ENCODE peak calls at places on chromosome 18, in seven cellular contexts. Z is neural progenitor cell, T is right lobe of liver, K is ovary, O is lower lobe of right lung, S is H9, Y is right cardiac atrium. D is an unnamed sample.

GRCh38 chr18:58310517-58310916 is 266.5 kb downstream of the NEDD4L start:
- DNase-seq in Z (no peak), T (no peak), K (no peak), O (peak; percentile 89), S (no peak), Y (peak; percentile 48), D (no peak)

GRCh38 chr18:46333371-46334199 is 229.4 kb downstream of the HAUS1 start:
- DNase-seq in Z (peak; percentile 86), T (peak; percentile 88), K (no peak), O (no peak), S (no peak), Y (peak; percentile 31), D (peak; percentile 79)

GRCh38 chr18:8260319-8260718 is 348.9 kb upstream of the RAB12 start:
- DNase-seq in Z (no peak), T (no peak), K (no peak), O (no peak), S (peak; percentile 48), Y (no peak), D (no peak)

GRCh38 chr18:51194604-51195003 is 2.9 kb downstream of the MEX3C start:
- DNase-seq in Z (peak; percentile 8), T (no peak), K (no peak), O (no peak), S (no peak), Y (no peak), D (no peak)

GRCh38 chr18:33802955-33803354 is 224.9 kb downstream of the ASXL3 start:
- DNase-seq in Z (no peak), T (peak; percentile 75), K (no peak), O (no peak), S (no peak), Y (no peak), D (no peak)

GRCh38 chr18:49473721-49474120 is 13.3 kb upstream of the DYM start:
- DNase-seq in Z (no peak), T (no peak), K (no peak), O (no peak), S (no peak), Y (no peak), D (no peak)

GRCh38 chr18:36757081-36757480 is 71.7 kb downstream of the TPGS2 start:
- DNase-seq in Z (peak; percentile 71), T (no peak), K (no peak), O (no peak), S (no peak), Y (no peak), D (no peak)

GRCh38 chr18:61822879-61823278 is 69.9 kb downstream of the RNF152 start:
- DNase-seq in Z (no peak), T (no peak), K (no peak), O (no peak), S (no peak), Y (no peak), D (no peak)

GRCh38 chr18:26520974-26521373 is 27.4 kb downstream of the KCTD1 start:
- DNase-seq in Z (no peak), T (no peak), K (no peak), O (no peak), S (no peak), Y (no peak), D (no peak)

GRCh38 chr18:10169064-10169562 is 255.3 kb downstream of the VAPA start:
- DNase-seq in Z (no peak), T (no peak), K (no peak), O (no peak), S (no peak), Y (no peak), D (no peak)

GRCh38 chr18:41752826-41753225 is 202.2 kb upstream of the PIK3C3 start:
- DNase-seq in Z (no peak), T (no peak), K (no peak), O (no peak), S (no peak), Y (no peak), D (no peak)

GRCh38 chr18:50644807-50645206 is 84.9 kb downstream of the MAPK4 start:
- DNase-seq in Z (peak; percentile 54), T (no peak), K (no peak), O (no peak), S (peak; percentile 85), Y (no peak), D (no peak)

GRCh38 chr18:48928787-48929186 is 22.0 kb downstream of the SMAD7 start:
- DNase-seq in Z (peak; percentile 35), T (peak; percentile 66), K (no peak), O (peak; percentile 88), S (no peak), Y (peak; percentile 77), D (peak; percentile 87)

GRCh38 chr18:22221350-22221749 is 52.0 kb downstream of the GATA6 start:
- DNase-seq in Z (no peak), T (no peak), K (no peak), O (no peak), S (no peak), Y (no peak), D (no peak)

GRCh38 chr18:48634491-48634890 is 95.7 kb downstream of the CTIF start:
- DNase-seq in Z (no peak), T (no peak), K (no peak), O (no peak), S (no peak), Y (no peak), D (no peak)

GRCh38 chr18:25686960-25687520 is 335.1 kb upstream of the ZNF521 start:
- DNase-seq in Z (no peak), T (no peak), K (no peak), O (no peak), S (no peak), Y (no peak), D (no peak)

GRCh38 chr18:24023185-24023814 is 8.7 kb downstream of the TTC39C start:
- DNase-seq in Z (peak; percentile 53), T (no peak), K (no peak), O (no peak), S (peak; percentile 76), Y (no peak), D (no peak)

GRCh38 chr18:12315911-12316310 is 7.9 kb downstream of the TUBB6 start:
- DNase-seq in Z (no peak), T (no peak), K (no peak), O (no peak), S (no peak), Y (peak; percentile 83), D (no peak)

GRCh38 chr18:12318857-12319256 is 10.8 kb downstream of the TUBB6 start:
- DNase-seq in Z (no peak), T (no peak), K (no peak), O (no peak), S (no peak), Y (no peak), D (no peak)

GRCh38 chr18:12317664-12318333 is 9.8 kb downstream of the TUBB6 start:
- DNase-seq in Z (no peak), T (no peak), K (no peak), O (no peak), S (no peak), Y (no peak), D (no peak)

GRCh38 chr18:12315481-12315880 is 7.4 kb downstream of the TUBB6 start:
- DNase-seq in Z (no peak), T (no peak), K (no peak), O (no peak), S (no peak), Y (peak; percentile 68), D (no peak)

DNA sequence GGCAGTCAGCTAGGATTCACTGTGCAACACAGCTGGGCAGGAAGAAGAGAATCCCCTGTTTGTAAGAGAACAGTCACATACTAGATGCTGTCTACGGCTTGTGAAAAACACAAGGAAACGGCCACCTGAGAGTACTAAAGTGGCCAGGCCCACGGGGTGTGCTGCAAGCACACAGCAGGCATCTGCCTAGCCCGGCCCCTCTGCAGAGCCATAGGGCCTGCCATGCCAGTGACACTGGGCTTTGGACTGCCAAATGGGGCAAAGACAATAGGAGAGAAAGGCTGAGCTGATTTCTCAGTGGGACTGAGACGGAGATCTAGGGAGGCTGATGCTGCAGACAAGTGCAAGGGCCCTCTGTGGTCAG is 10.3 kb downstream of the TUBB6 start:
- DNase-seq in Z (no peak), T (no peak), K (no peak), O (no peak), S (no peak), Y (no peak), D (no peak)
- H3K27ac ChIP-seq in Z (no peak overlapping the region), T (no peak overlapping the region), K (no peak overlapping the region), O (peak overlapping the region; percentile 66), S (no peak overlapping the region), Y (peak overlapping the region; percentile 84), D (no peak overlapping the region)

GRCh38 chr18:63232826-63233225 is 86.7 kb downstream of the BCL2 start:
- DNase-seq in Z (no peak), T (no peak), K (no peak), O (no peak), S (no peak), Y (no peak), D (no peak)
- H3K4me1 ChIP-seq in Z (peaks cover 8% of the 10 kb centered on the region), T (peaks cover 3% of the 10 kb centered on the region), K (peaks cover 13% of the 10 kb centered on the region), O (peaks cover 21% of the 10 kb centered on the region), S (no peaks in the 10 kb centered on the region), Y (peaks cover 2% of the 10 kb centered on the region), D (peaks cover 10% of the 10 kb centered on the region)

GRCh38 chr18:7082666-7083065 is 34.9 kb downstream of the LAMA1 start:
- DNase-seq in Z (no peak), T (no peak), K (no peak), O (no peak), S (no peak), Y (no peak), D (no peak)

GRCh38 chr18:7084766-7085080 is 32.9 kb downstream of the LAMA1 start:
- DNase-seq in Z (no peak), T (no peak), K (no peak), O (no peak), S (no peak), Y (no peak), D (no peak)

GRCh38 chr18:7079231-7079630 is 38.4 kb downstream of the LAMA1 start:
- DNase-seq in Z (no peak), T (no peak), K (no peak), O (no peak), S (no peak), Y (no peak), D (no peak)

GRCh38 chr18:7089369-7089768 is 28.2 kb downstream of the LAMA1 start:
- DNase-seq in Z (peak; percentile 21), T (no peak), K (no peak), O (no peak), S (no peak), Y (no peak), D (no peak)

DNA sequence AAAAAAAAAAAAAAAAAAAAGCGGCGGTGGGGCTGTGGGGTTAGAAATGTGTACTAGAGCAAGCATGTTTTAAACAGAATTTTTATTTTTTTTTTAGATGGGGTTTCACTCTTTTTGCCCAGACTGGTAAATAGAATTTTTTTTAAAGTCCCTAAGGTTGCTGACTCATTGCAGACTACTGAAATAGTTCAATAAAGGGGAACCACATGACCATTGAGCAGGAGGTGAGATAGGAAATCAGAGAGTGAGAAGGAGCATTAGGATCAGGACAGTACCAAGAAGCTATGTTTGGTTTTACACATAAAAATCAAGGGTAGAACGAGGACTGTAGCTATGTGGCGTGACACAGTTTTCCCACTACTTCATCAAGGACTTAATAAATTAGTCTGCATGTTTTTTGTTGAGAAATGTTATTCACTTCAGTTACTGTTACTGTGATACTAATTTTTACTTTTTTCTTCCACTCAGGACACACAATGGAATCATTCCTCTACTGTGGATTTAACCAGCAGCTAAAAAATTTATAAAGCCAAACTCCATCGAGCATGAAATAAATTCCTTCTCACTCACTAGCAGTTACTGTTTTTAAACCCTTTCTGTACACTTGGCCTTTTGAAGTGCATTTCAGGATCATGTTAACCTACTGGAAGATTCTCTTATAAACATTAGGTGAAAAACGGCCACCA is 33.4 kb downstream of the LAMA1 start:
- DNase-seq in Z (no peak), T (no peak), K (no peak), O (no peak), S (no peak), Y (no peak), D (no peak)
- H3K27ac ChIP-seq in Z (no peak overlapping the region), T (no peak overlapping the region), K (peak overlapping the region; percentile 29), O (no peak overlapping the region), S (no peak overlapping the region), Y (no peak overlapping the region), D (no peak overlapping the region)

GRCh38 chr18:74282359-74283254 is 9.2 kb downstream of the CYB5A start:
- DNase-seq in Z (no peak), T (no peak), K (no peak), O (no peak), S (peak; percentile 62), Y (no peak), D (no peak)
- H3K4me1 ChIP-seq in Z (peaks cover 47% of the 10 kb centered on the region), T (peaks cover 68% of the 10 kb centered on the region), K (peaks cover 25% of the 10 kb centered on the region), O (peaks cover 91% of the 10 kb centered on the region), S (peaks cover 33% of the 10 kb centered on the region), Y (peaks cover 19% of the 10 kb centered on the region), D (no peaks in the 10 kb centered on the region)

D was measured in aorta.